ENCODE peak calls at places on chromosomes 11 and 22, in six cellular contexts. E is psoas muscle, N is left ventricle myocardium inferior, L is NB4, Q is dorsolateral prefrontal cortex, J is adrenal gland. F is an unnamed sample.
A peak's percentile ranks its signal among the peaks of the same experiment; 100 is the strongest.

GRCh38 chr22:45884201-45885067 is 92.5 kb downstream of the WNT7B start:
- DNase-seq in L (no peak), N (peak; percentile 46), J (no peak), Q (no peak), E (no peak), F (no peak)

GRCh38 chr11:45665206-45665932 is at the start of gene CHST1:
- DNase-seq in J (peak; percentile 71), L (peak; percentile 24), E (peak; percentile 73), N (peak; percentile 70), Q (no peak), F (peak; percentile 41)

GRCh38 chr11:8066036-8066910 is 14.7 kb upstream of the TUB start:
- DNase-seq in N (peak; percentile 14), J (no peak), Q (no peak), E (no peak), L (no peak), F (peak; percentile 10)

GRCh38 chr22:30802202-30803166 is 107.8 kb downstream of the OSBP2 start:
- DNase-seq in Q (peak; percentile 62), E (peak; percentile 89), J (peak; percentile 89), N (peak; percentile 85), L (peak; percentile 91), F (peak; percentile 85)

GRCh38 chr11:75140269-75141138 is 10.4 kb upstream of the SLCO2B1 start:
- DNase-seq in J (peak; percentile 77), E (peak; percentile 69), N (peak; percentile 69), Q (peak; percentile 67), L (peak; percentile 62), F (peak; percentile 78)

GRCh38 chr22:42655693-42656092 is 6.5 kb upstream of the CYB5R3 start:
- DNase-seq in N (no peak), L (no peak), Q (no peak), J (no peak), E (no peak), F (no peak)

GRCh38 chr11:102010776-102011500 is 36.3 kb upstream of the CFAP300 start:
- DNase-seq in L (peak; percentile 8), Q (no peak), E (peak; percentile 70), J (peak; percentile 23), N (peak; percentile 72), F (peak; percentile 48)

GRCh38 chr11:70944636-70945035 is 307.7 kb downstream of the SHANK2 start:
- DNase-seq in E (no peak), L (no peak), J (no peak), Q (no peak), N (no peak), F (no peak)

GRCh38 chr22:27591060-27591459 is 210.5 kb downstream of the MN1 start:
- DNase-seq in E (no peak), J (no peak), N (no peak), L (no peak), Q (no peak), F (peak; percentile 67)

GRCh38 chr11:82465481-82465880 is 268.2 kb downstream of the FAM181B start:
- DNase-seq in E (no peak), Q (no peak), L (no peak), N (no peak), J (no peak), F (no peak)

GRCh38 chr11:105399505-105399904 is 210.4 kb upstream of the GRIA4 start:
- DNase-seq in L (peak; percentile 14), N (no peak), Q (no peak), J (no peak), E (no peak), F (no peak)

GRCh38 chr11:8581300-8581699 is 12.7 kb downstream of the STK33 start:
- DNase-seq in Q (no peak), E (no peak), J (no peak), L (no peak), N (no peak), F (no peak)

GRCh38 chr22:46931414-46931813 is 169.0 kb downstream of the TBC1D22A start:
- DNase-seq in Q (no peak), N (no peak), E (no peak), L (no peak), J (no peak), F (no peak)

GRCh38 chr11:10623797-10624761 is 55.6 kb upstream of the LYVE1 start:
- DNase-seq in L (peak; percentile 63), Q (no peak), N (no peak), J (peak; percentile 57), E (peak; percentile 43), F (peak; percentile 36)

GRCh38 chr22:45688606-45689080 is 17.0 kb downstream of the ATXN10 start:
- DNase-seq in L (peak; percentile 36), N (no peak), E (no peak), J (no peak), Q (no peak), F (no peak)

GRCh38 chr22:28819253-28820096 is 19.1 kb upstream of the XBP1 start:
- DNase-seq in N (no peak), L (no peak), E (no peak), Q (no peak), J (no peak), F (no peak)

GRCh38 chr22:36860821-36861659 is at the start of gene NCF4:
- DNase-seq in Q (no peak), L (peak; percentile 98), N (peak; percentile 64), J (peak; percentile 51), E (peak; percentile 55), F (peak; percentile 58)

GRCh38 chr11:130606781-130607511 is 158.5 kb downstream of the ADAMTS15 start:
- DNase-seq in E (peak; percentile 44), J (no peak), L (no peak), Q (no peak), N (peak; percentile 52), F (peak; percentile 61)

GRCh38 chr11:112880454-112880853 is 80.8 kb upstream of the NCAM1 start:
- DNase-seq in L (no peak), E (no peak), N (no peak), Q (no peak), J (no peak), F (no peak)

GRCh38 chr11:62179995-62180394 is 10.0 kb upstream of the SCGB1D1 start:
- DNase-seq in Q (no peak), E (no peak), L (no peak), J (no peak), N (no peak), F (no peak)

GRCh38 chr11:45615182-45615792 is 50.1 kb downstream of the CHST1 start:
- DNase-seq in J (no peak), E (no peak), L (no peak), Q (no peak), N (no peak), F (no peak)

GRCh38 chr11:97973352-97973857 is 1047.3 kb upstream of the CNTN5 start:
- DNase-seq in Q (no peak), L (no peak), N (no peak), E (no peak), J (no peak), F (no peak)

GRCh38 chr11:47950396-47950795 is 30.0 kb upstream of the PTPRJ start:
- DNase-seq in J (no peak), N (no peak), Q (no peak), E (no peak), L (peak; percentile 76), F (no peak)

GRCh38 chr11:78074756-78075155 is 4.9 kb downstream of the NDUFC2 start:
- DNase-seq in N (no peak), L (no peak), E (no peak), J (no peak), Q (no peak), F (no peak)

GRCh38 chr11:1197431-1197885 is 25.4 kb upstream of the MUC5B start:
- DNase-seq in E (peak; percentile 7), J (no peak), N (peak; percentile 10), Q (no peak), L (no peak), F (no peak)

GRCh38 chr11:83612891-83613766 is 327.0 kb upstream of the CCDC90B start:
- DNase-seq in Q (no peak), L (no peak), J (no peak), E (no peak), N (no peak), F (no peak)

GRCh38 chr22:29206372-29207230 is 905 bp downstream of the EMID1 start:
- DNase-seq in Q (no peak), J (no peak), L (no peak), N (no peak), E (no peak), F (no peak)

GRCh38 chr11:1020211-1020905 is 16.2 kb downstream of the MUC6 start:
- DNase-seq in L (no peak), Q (no peak), E (no peak), J (no peak), N (no peak), F (no peak)

GRCh38 chr22:38104084-38104483 is 6.4 kb downstream of the BAIAP2L2 start:
- DNase-seq in N (no peak), Q (no peak), E (no peak), L (peak; percentile 53), J (no peak), F (no peak)

GRCh38 chr11:114302663-114303062 is 6.5 kb downstream of the NNMT start:
- DNase-seq in E (no peak), Q (no peak), J (no peak), N (no peak), L (no peak), F (no peak)
- H3K4me3 ChIP-seq in E (peak overlapping the region; percentile 72), Q (no peak overlapping the region), J (no peak overlapping the region), N (no peak overlapping the region), L (no peak overlapping the region), F (no peak overlapping the region)

GRCh38 chr22:19524170-19525115 is at the start of gene CLDN5:
- DNase-seq in L (no peak), E (no peak), Q (no peak), N (peak; percentile 61), J (peak; percentile 38), F (peak; percentile 58)
- H3K4me3 ChIP-seq in L (no peak within 1 kb of the TSS), E (peak within 1 kb of the TSS; percentile 64), Q (peak within 1 kb of the TSS; percentile 43), N (peak within 1 kb of the TSS; percentile 73), J (no peak within 1 kb of the TSS), F (peak within 1 kb of the TSS; percentile 37)

GRCh38 chr11:85195934-85196333 is 431.2 kb downstream of the DLG2 start:
- DNase-seq in L (no peak), Q (no peak), J (no peak), N (no peak), E (no peak), F (no peak)
- H3K4me3 ChIP-seq in L (no peak overlapping the region), Q (no peak overlapping the region), J (no peak overlapping the region), N (no peak overlapping the region), E (no peak overlapping the region), F (no peak overlapping the region)

GRCh38 chr22:23401111-23401909 is 178.8 kb downstream of the IGLL1 start:
- DNase-seq in J (no peak), E (no peak), N (no peak), Q (no peak), L (no peak), F (no peak)

GRCh38 chr22:23403152-23403719 is 176.9 kb downstream of the IGLL1 start:
- DNase-seq in N (no peak), J (no peak), Q (peak; percentile 9), L (no peak), E (no peak), F (no peak)

GRCh38 chr22:23403720-23404688 is 176.1 kb downstream of the IGLL1 start:
- DNase-seq in E (no peak), L (no peak), Q (no peak), J (no peak), N (no peak), F (no peak)

GRCh38 chr22:23401910-23402274 is 178.2 kb downstream of the IGLL1 start:
- DNase-seq in E (no peak), J (no peak), N (no peak), L (no peak), Q (no peak), F (peak; percentile 34)

GRCh38 chr22:23402275-23403151 is 177.6 kb downstream of the IGLL1 start:
- DNase-seq in J (no peak), E (peak; percentile 47), N (no peak), Q (peak; percentile 53), L (peak; percentile 59), F (peak; percentile 88)
- H3K4me3 ChIP-seq in J (no peak overlapping the region), E (peak overlapping the region; percentile 36), N (peak overlapping the region; percentile 49), Q (peak overlapping the region; percentile 56), L (no peak overlapping the region), F (peak overlapping the region; percentile 54)